ENCODE peak calls at places on chromosomes 16 and 17, in four cellular contexts. C, W, U and E are unnamed samples. For H3K4me1 and H3K36me3, the result is how much of the 10 kb centered on the place peaks cover.

GRCh38 chr17:385195-385835 is 32.7 kb upstream of the RPH3AL start:
- DNase-seq in C (peak), W (peak), U (peak), E (peak)

GRCh38 chr17:17506893-17507464 is 10.8 kb upstream of the RASD1 start:
- DNase-seq in U (no peak), W (no peak), C (no peak), E (no peak)

GRCh38 chr17:17889922-17890321 is 53.1 kb upstream of the SREBF1 start:
- DNase-seq in W (no peak), C (no peak), U (no peak), E (no peak)

GRCh38 chr17:67137026-67137370 is 92.6 kb downstream of the CACNG1 start:
- DNase-seq in U (no peak), C (no peak), W (no peak), E (no peak)

GRCh38 chr17:72642720-72643119 is 449.8 kb downstream of the SLC39A11 start:
- DNase-seq in W (no peak), C (no peak), U (no peak), E (no peak)

GRCh38 chr16:7509919-7510705 is 177.5 kb downstream of the RBFOX1 start:
- DNase-seq in U (no peak), W (no peak), C (no peak), E (no peak)

GRCh38 chr16:27639588-27640276 is 89.8 kb downstream of the KATNIP start:
- DNase-seq in C (no peak), W (no peak), U (peak), E (no peak)

GRCh38 chr16:75109732-75110243 is 6.8 kb downstream of the LDHD start:
- DNase-seq in C (peak), W (no peak), U (no peak), E (no peak)

GRCh38 chr16:2046125-2046888 is 1.3 kb downstream of the NTHL1 start:
- DNase-seq in W (no peak), U (no peak), C (no peak), E (no peak)

GRCh38 chr17:3647251-3647650 is 10.7 kb downstream of the CTNS start:
- DNase-seq in C (no peak), W (no peak), U (no peak), E (no peak)

GRCh38 chr17:46962374-46962790 is 16.7 kb downstream of the RPRML start:
- DNase-seq in U (no peak), C (no peak), W (no peak), E (peak)

GRCh38 chr17:80103686-80104085 is 2.3 kb downstream of the GAA start:
- DNase-seq in W (no peak), U (no peak), C (no peak), E (no peak)

GRCh38 chr17:75487351-75488070 is 27.8 kb downstream of the CASKIN2 start:
- DNase-seq in W (peak), C (no peak), U (peak), E (peak)

GRCh38 chr17:16040710-16041251 is 41.2 kb downstream of the TTC19 start:
- DNase-seq in C (peak), U (no peak), W (no peak), E (no peak)

GRCh38 chr16:49452568-49452967 is 79.0 kb downstream of the C16orf78 start:
- DNase-seq in U (no peak), C (no peak), W (no peak), E (no peak)

GRCh38 chr17:70168044-70168978 is 1.0 kb upstream of the KCNJ2 start:
- DNase-seq in W (no peak), C (peak), U (peak), E (peak)

GRCh38 chr16:55368205-55368604 is 44.2 kb downstream of the IRX6 start:
- DNase-seq in C (no peak), W (no peak), U (no peak), E (no peak)

GRCh38 chr17:6098466-6099180 is 28.4 kb downstream of the WSCD1 start:
- DNase-seq in U (no peak), C (no peak), W (no peak), E (peak)

GRCh38 chr17:325270-325976 is 27.2 kb downstream of the RPH3AL start:
- DNase-seq in U (no peak), C (no peak), W (no peak), E (no peak)

GRCh38 chr17:55264273-55264639 is 504 bp upstream of the HLF start:
- DNase-seq in U (no peak), W (no peak), C (peak), E (no peak)

GRCh38 chr17:49437696-49438438 is 23.2 kb upstream of the PHB1 start:
- DNase-seq in U (no peak), C (no peak), W (no peak), E (no peak)

GRCh38 chr17:49436174-49436573 is 21.5 kb upstream of the PHB1 start:
- DNase-seq in U (no peak), C (no peak), W (no peak), E (peak)

GRCh38 chr17:49435630-49436029 is 20.9 kb upstream of the PHB1 start:
- DNase-seq in W (no peak), C (no peak), U (no peak), E (peak)

GRCh38 chr17:49433000-49433694 is 18.5 kb upstream of the PHB1 start:
- DNase-seq in C (no peak), U (no peak), W (no peak), E (no peak)

GRCh38 chr17:49434821-49435581 is 20.3 kb upstream of the PHB1 start:
- DNase-seq in C (no peak), U (peak), W (no peak), E (peak)
- H3K4me1 ChIP-seq in C (under half), U (under half), W (under half), E (under half)

GRCh38 chr16:22348296-22348695 is 26.1 kb downstream of the CDR2 start:
- DNase-seq in W (no peak), U (no peak), C (no peak), E (no peak)
- H3K36me3 ChIP-seq in W (under half), U (half or more), C (under half), E (half or more)

DNA sequence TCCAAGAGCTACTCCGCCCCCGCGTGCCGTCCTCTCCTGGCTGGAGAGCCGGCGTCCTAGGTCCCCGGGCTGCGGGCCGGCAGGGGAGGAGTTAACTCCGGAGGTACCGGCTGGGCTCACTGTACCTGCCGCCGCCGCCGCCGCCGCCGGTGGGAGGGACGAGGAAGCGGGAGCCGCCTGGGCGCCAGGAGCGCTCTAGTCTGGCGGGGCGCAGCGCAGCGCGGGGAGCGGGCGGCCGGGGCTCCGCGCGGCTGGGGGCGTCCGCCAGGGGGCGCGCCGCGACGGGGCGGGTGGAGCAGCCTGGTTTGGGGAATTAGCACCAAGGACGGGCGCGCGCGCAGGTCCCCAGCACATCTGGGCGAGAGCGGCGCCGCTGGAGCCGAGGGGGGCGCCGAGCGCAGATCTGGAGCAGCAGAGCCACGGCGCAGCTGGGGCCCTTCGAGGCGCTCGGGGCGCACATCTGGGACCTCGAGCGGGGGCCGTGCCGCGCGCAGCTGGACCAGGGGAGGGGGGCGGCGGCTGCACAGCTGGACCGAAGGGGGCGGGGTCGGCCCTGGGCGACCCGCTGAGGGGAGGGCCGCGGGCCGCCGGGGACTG is at the start of gene NXPH3:
- DNase-seq in U (peak), W (peak), C (peak), E (peak)
- TF ChIP-seq CTCF in U (no peak), W (peak), C (no peak), E (peak)

GRCh38 chr17:7218774-7219173 is 862 bp downstream of the DLG4 start:
- DNase-seq in W (no peak), U (no peak), C (peak), E (no peak)
- H3K4me1 ChIP-seq in W (half or more), U (under half), C (under half), E (half or more)

GRCh38 chr17:82826956-82827355 is 12.9 kb downstream of the ZNF750 start:
- DNase-seq in W (no peak), C (peak), U (no peak), E (no peak)
- H3K36me3 ChIP-seq in W (under half), C (under half), U (under half), E (under half)

GRCh38 chr17:76540381-76541300 is 797 bp downstream of the PRCD start:
- DNase-seq in W (no peak), C (peak), U (peak), E (peak)
- TF ChIP-seq CTCF in W (no peak), C (peak), U (peak), E (peak)